ENCODE peak calls at places on chromosomes 1 and 21, in ten cellular contexts. E, W, Z, P, T, U, K, H, X and G are unnamed samples.
A peak's percentile ranks its signal among the peaks of the same experiment; 100 is the strongest.

GRCh38 chr1:85278853-85279314 is 2.5 kb upstream of the BCL10 start:
- DNase-seq in E (no peak), W (no peak), Z (no peak), P (no peak), T (no peak), U (no peak), K (no peak), H (no peak), X (no peak), G (peak; percentile 72)

GRCh38 chr1:85571830-85572229 is 8.7 kb upstream of the CCN1 start:
- DNase-seq in E (no peak), W (no peak), Z (no peak), P (no peak), T (no peak), U (no peak), K (no peak), H (no peak), X (no peak), G (no peak)

GRCh38 chr21:42107177-42107880 is 36.2 kb downstream of the UMODL1 start:
- DNase-seq in E (no peak), W (no peak), Z (no peak), P (no peak), T (no peak), U (no peak), K (peak; percentile 20), H (no peak), X (no peak), G (peak; percentile 44)

GRCh38 chr1:218613105-218613504 is 268.0 kb downstream of the TGFB2 start:
- DNase-seq in E (no peak), W (no peak), Z (no peak), P (no peak), T (no peak), U (no peak), K (no peak), H (no peak), X (no peak), G (no peak)

GRCh38 chr21:27036736-27037301 is 69.9 kb upstream of the ADAMTS5 start:
- DNase-seq in E (no peak), W (no peak), Z (no peak), P (no peak), T (no peak), U (peak; percentile 22), K (no peak), H (no peak), X (no peak), G (no peak)

GRCh38 chr1:238710697-238711096 is 675.7 kb upstream of the CHRM3 start:
- DNase-seq in E (no peak), W (no peak), Z (no peak), P (no peak), T (no peak), U (no peak), K (peak; percentile 25), H (no peak), X (no peak), G (no peak)

GRCh38 chr21:27505516-27505915 is 538.6 kb upstream of the ADAMTS5 start:
- DNase-seq in E (no peak), W (no peak), Z (no peak), P (no peak), T (no peak), U (no peak), K (no peak), H (no peak), X (no peak), G (no peak)

GRCh38 chr1:31980835-31981782 is 32.6 kb upstream of the KHDRBS1 start:
- DNase-seq in E (no peak), W (no peak), Z (no peak), P (no peak), T (no peak), U (no peak), K (no peak), H (no peak), X (no peak), G (peak; percentile 6)

GRCh38 chr1:229693124-229693523 is 67.1 kb downstream of the URB2 start:
- DNase-seq in E (no peak), W (no peak), Z (no peak), P (no peak), T (no peak), U (peak; percentile 44), K (no peak), H (no peak), X (no peak), G (no peak)

GRCh38 chr1:3914911-3915310 is 14.8 kb upstream of the C1orf174 start:
- DNase-seq in E (no peak), W (no peak), Z (no peak), P (no peak), T (no peak), U (no peak), K (no peak), H (no peak), X (no peak), G (no peak)

GRCh38 chr1:43538143-43538487 is 7.4 kb downstream of the PTPRF start:
- DNase-seq in E (no peak), W (no peak), Z (no peak), P (no peak), T (no peak), U (no peak), K (no peak), H (no peak), X (no peak), G (peak; percentile 21)

GRCh38 chr21:34889537-34890257 is 159.4 kb downstream of the RUNX1 start:
- DNase-seq in E (peak; percentile 98), W (peak; percentile 47), Z (peak; percentile 70), P (peak; percentile 66), T (peak; percentile 86), U (peak; percentile 65), K (peak; percentile 90), H (peak; percentile 87), X (peak; percentile 73), G (peak; percentile 88)

GRCh38 chr21:42688841-42689371 is 35.5 kb downstream of the PDE9A start:
- DNase-seq in E (peak; percentile 74), W (no peak), Z (no peak), P (no peak), T (no peak), U (no peak), K (no peak), H (no peak), X (no peak), G (peak; percentile 40)

GRCh38 chr21:24594082-24594481 is 1013.2 kb downstream of the MRPL39 start:
- DNase-seq in E (no peak), W (no peak), Z (no peak), P (no peak), T (no peak), U (no peak), K (no peak), H (no peak), X (no peak), G (no peak)

GRCh38 chr1:192951961-192952460 is 107.1 kb downstream of the UCHL5 start:
- DNase-seq in E (no peak), W (no peak), Z (peak; percentile 20), P (no peak), T (peak; percentile 74), U (peak; percentile 17), K (no peak), H (no peak), X (no peak), G (no peak)
- H3K4me1 ChIP-seq in E (no peaks in the 10 kb centered on the region), W (no peaks in the 10 kb centered on the region), Z (no peaks in the 10 kb centered on the region), P (no peaks in the 10 kb centered on the region), T (peaks cover 24% of the 10 kb centered on the region), U (no peaks in the 10 kb centered on the region), K (peaks cover 7% of the 10 kb centered on the region), H (no peaks in the 10 kb centered on the region), X (no peaks in the 10 kb centered on the region), G (no peaks in the 10 kb centered on the region)

GRCh38 chr1:159669338-159669737 is 45.1 kb downstream of the CRP start:
- DNase-seq in E (no peak), W (no peak), Z (no peak), P (no peak), T (no peak), U (no peak), K (no peak), H (no peak), X (no peak), G (no peak)

GRCh38 chr1:159664247-159664646 is 50.1 kb downstream of the CRP start:
- DNase-seq in E (no peak), W (no peak), Z (no peak), P (no peak), T (no peak), U (no peak), K (no peak), H (no peak), X (no peak), G (no peak)

GRCh38 chr1:159663547-159663946 is 50.8 kb downstream of the CRP start:
- DNase-seq in E (no peak), W (no peak), Z (no peak), P (no peak), T (no peak), U (no peak), K (no peak), H (no peak), X (no peak), G (no peak)
- H3K27ac ChIP-seq in E (peak overlapping the region; percentile 49), W (no peak overlapping the region), Z (no peak overlapping the region), P (no peak overlapping the region), T (no peak overlapping the region), U (no peak overlapping the region), K (no peak overlapping the region), H (no peak overlapping the region), X (no peak overlapping the region), G (no peak overlapping the region)

DNA sequence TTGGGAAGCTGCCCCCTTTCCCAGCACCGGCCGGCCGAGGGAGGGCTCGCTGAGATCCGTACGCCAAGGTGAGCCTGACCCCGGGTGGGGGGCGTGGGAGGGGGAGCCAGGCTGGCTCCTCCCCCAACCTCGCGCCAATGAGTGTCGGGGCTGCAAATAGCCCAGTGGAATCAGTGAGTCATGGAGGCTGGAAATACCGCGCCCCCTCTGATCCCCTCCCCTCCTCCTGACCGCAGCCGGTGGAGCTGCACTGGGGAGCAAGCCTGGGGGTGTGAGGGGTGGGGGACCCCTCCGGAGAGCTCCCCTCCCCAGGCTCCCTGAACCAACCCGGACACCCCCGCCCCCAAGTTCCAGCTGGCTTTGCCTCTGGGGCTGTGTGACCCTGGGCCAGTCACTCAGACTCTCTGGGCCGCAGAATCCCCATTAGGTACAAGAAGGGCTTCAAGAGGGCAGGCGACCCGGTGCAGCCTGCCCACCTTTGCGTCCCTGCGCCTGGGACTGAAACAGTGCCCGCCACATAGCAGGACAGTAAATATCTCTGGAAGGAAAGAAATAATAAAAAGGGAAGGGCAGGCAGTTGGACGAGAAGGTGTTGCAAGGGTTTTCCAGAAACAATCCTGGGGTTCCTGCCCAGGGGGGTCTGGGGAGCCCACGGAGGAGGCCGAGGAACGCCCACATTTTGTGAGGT is 4.5 kb downstream of the HSPB7 start:
- DNase-seq in E (no peak), W (no peak), Z (peak; percentile 88), P (peak; percentile 89), T (peak; percentile 93), U (peak; percentile 81), K (peak; percentile 51), H (peak; percentile 95), X (peak; percentile 76), G (peak; percentile 93)
- H3K4me1 ChIP-seq in E (peaks cover 17% of the 10 kb centered on the region), W (peaks cover 20% of the 10 kb centered on the region), Z (peaks cover 12% of the 10 kb centered on the region), P (peaks cover 17% of the 10 kb centered on the region), T (peaks cover 61% of the 10 kb centered on the region), U (peaks cover 45% of the 10 kb centered on the region), K (peaks cover 9% of the 10 kb centered on the region), H (peaks cover 42% of the 10 kb centered on the region), X (peaks cover 58% of the 10 kb centered on the region), G (no peaks in the 10 kb centered on the region)

DNA sequence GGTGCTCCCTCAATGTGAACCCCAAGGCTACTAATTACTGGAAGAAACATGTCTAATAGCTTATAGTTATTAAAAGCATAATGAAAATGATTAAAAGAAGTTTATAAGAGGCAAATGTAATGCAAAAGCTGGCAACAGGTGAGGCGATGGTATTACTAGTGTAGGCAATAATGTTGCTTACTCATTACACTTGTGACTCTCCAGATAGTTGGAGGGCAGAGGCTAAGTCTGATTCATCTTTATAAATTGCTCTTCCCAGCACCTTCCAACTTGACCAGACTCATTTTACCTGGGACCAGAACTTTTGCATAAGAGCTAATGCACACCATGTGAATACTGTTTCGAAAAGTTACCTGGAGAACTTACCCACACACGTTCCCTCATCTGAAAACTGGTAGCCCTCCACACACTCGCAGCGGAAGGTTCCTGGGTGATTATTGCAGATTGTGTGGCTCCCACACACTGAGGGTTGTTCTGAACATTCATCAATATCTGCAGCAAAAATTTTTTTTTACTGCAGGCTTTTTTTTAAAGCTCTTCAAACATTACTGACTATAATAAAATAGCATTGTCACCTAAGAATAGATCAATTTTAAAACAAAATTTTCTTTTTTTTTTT is 48.0 kb downstream of the NID1 start:
- DNase-seq in E (no peak), W (no peak), Z (no peak), P (no peak), T (peak; percentile 50), U (no peak), K (no peak), H (no peak), X (no peak), G (no peak)
- H3K27ac ChIP-seq in E (no peak overlapping the region), W (peak overlapping the region; percentile 88), Z (peak overlapping the region; percentile 91), P (peak overlapping the region; percentile 62), T (peak overlapping the region; percentile 80), U (peak overlapping the region; percentile 85), K (no peak overlapping the region), H (no peak overlapping the region), X (peak overlapping the region; percentile 90), G (no peak overlapping the region)